ENCODE peak calls at places on chromosomes 3 and 15, in four cellular contexts. One of them, this sample, is unnamed.

GRCh38 chr15:70271422-70272088 is 173.8 kb upstream of the TLE3 start:
- DNase-seq in IMR-90: peak
- DNase-seq in H1: no peak
- DNase-seq in mesendoderm: peak
- DNase-seq in this sample: no peak

GRCh38 chr3:64902991-64903390 is 215.2 kb upstream of the ADAMTS9 start:
- DNase-seq in mesendoderm: no peak
- DNase-seq in H1: no peak
- DNase-seq in IMR-90: peak
- DNase-seq in this sample: no peak

GRCh38 chr15:39171944-39172368 is 408.9 kb upstream of the THBS1 start:
- DNase-seq in IMR-90: peak
- DNase-seq in H1: peak
- DNase-seq in mesendoderm: peak
- DNase-seq in this sample: peak

GRCh38 chr3:28139967-28140634 is 101.3 kb upstream of the CMC1 start:
- DNase-seq in mesendoderm: no peak
- DNase-seq in IMR-90: no peak
- DNase-seq in H1: no peak
- DNase-seq in this sample: no peak

GRCh38 chr15:66672867-66673266 is 29.2 kb upstream of the SMAD6 start:
- DNase-seq in H1: no peak
- DNase-seq in mesendoderm: no peak
- DNase-seq in IMR-90: no peak
- DNase-seq in this sample: no peak

GRCh38 chr3:14301558-14301957 is 100.8 kb upstream of the SLC6A6 start:
- DNase-seq in mesendoderm: no peak
- DNase-seq in IMR-90: peak
- DNase-seq in H1: no peak
- DNase-seq in this sample: no peak

GRCh38 chr3:126100216-126100615 is 16.3 kb upstream of the SLC41A3 start:
- DNase-seq in IMR-90: no peak
- DNase-seq in mesendoderm: no peak
- DNase-seq in H1: no peak
- DNase-seq in this sample: no peak

GRCh38 chr3:155744626-155745324 is at the start of gene PLCH1:
- DNase-seq in H1: peak
- DNase-seq in mesendoderm: peak
- DNase-seq in IMR-90: peak
- DNase-seq in this sample: peak

GRCh38 chr3:50390523-50391177 is 31.3 kb upstream of the TMEM115 start:
- DNase-seq in mesendoderm: no peak
- DNase-seq in IMR-90: no peak
- DNase-seq in H1: no peak
- DNase-seq in this sample: no peak

GRCh38 chr3:69422751-69423150 is 36.9 kb upstream of the FRMD4B start:
- DNase-seq in mesendoderm: no peak
- DNase-seq in IMR-90: peak
- DNase-seq in H1: no peak
- DNase-seq in this sample: no peak

GRCh38 chr3:45950686-45951600 is 7.7 kb downstream of the CXCR6 start:
- DNase-seq in IMR-90: no peak
- DNase-seq in H1: no peak
- DNase-seq in mesendoderm: no peak
- DNase-seq in this sample: no peak

GRCh38 chr3:196563721-196564225 is 4.6 kb downstream of the WDR53 start:
- DNase-seq in mesendoderm: no peak
- DNase-seq in H1: no peak
- DNase-seq in IMR-90: peak
- DNase-seq in this sample: no peak

GRCh38 chr15:27967541-27967940 is 131.6 kb downstream of the OCA2 start:
- DNase-seq in mesendoderm: no peak
- DNase-seq in H1: peak
- DNase-seq in IMR-90: no peak
- DNase-seq in this sample: no peak

GRCh38 chr15:74382004-74382816 is 14.8 kb upstream of the CYP11A1 start:
- DNase-seq in H1: peak
- DNase-seq in mesendoderm: peak
- DNase-seq in IMR-90: peak
- DNase-seq in this sample: peak

GRCh38 chr3:161171113-161171512 is 50.0 kb upstream of the NMD3 start:
- DNase-seq in IMR-90: peak
- DNase-seq in mesendoderm: peak
- DNase-seq in H1: no peak
- DNase-seq in this sample: no peak

GRCh38 chr3:104687362-104687761 is 679.3 kb upstream of the ALCAM start:
- DNase-seq in H1: no peak
- DNase-seq in IMR-90: no peak
- DNase-seq in mesendoderm: no peak
- DNase-seq in this sample: no peak

GRCh38 chr3:85321892-85322291 is 363.1 kb downstream of the CADM2 start:
- DNase-seq in IMR-90: no peak
- DNase-seq in mesendoderm: no peak
- DNase-seq in H1: no peak
- DNase-seq in this sample: no peak

GRCh38 chr15:60871152-60871551 is 357.9 kb downstream of the RORA start:
- DNase-seq in mesendoderm: no peak
- DNase-seq in H1: no peak
- DNase-seq in IMR-90: no peak
- DNase-seq in this sample: no peak

GRCh38 chr3:116129187-116129945 is 315.9 kb downstream of the LSAMP start:
- DNase-seq in H1: no peak
- DNase-seq in IMR-90: no peak
- DNase-seq in mesendoderm: no peak
- DNase-seq in this sample: no peak

GRCh38 chr15:41650806-41651205 is 9.4 kb upstream of the MGA start:
- DNase-seq in H1: no peak
- DNase-seq in IMR-90: no peak
- DNase-seq in mesendoderm: no peak
- DNase-seq in this sample: no peak

GRCh38 chr3:183220828-183221227 is 32.2 kb upstream of the B3GNT5 start:
- DNase-seq in mesendoderm: no peak
- DNase-seq in H1: no peak
- DNase-seq in IMR-90: no peak
- DNase-seq in this sample: no peak

GRCh38 chr3:100044369-100044768 is 69.9 kb downstream of the FILIP1L start:
- DNase-seq in mesendoderm: no peak
- DNase-seq in IMR-90: no peak
- DNase-seq in H1: no peak
- DNase-seq in this sample: no peak

GRCh38 chr3:126847061-126847460 is 135.9 kb upstream of the PLXNA1 start:
- DNase-seq in mesendoderm: peak
- DNase-seq in IMR-90: no peak
- DNase-seq in H1: peak
- DNase-seq in this sample: no peak

DNA sequence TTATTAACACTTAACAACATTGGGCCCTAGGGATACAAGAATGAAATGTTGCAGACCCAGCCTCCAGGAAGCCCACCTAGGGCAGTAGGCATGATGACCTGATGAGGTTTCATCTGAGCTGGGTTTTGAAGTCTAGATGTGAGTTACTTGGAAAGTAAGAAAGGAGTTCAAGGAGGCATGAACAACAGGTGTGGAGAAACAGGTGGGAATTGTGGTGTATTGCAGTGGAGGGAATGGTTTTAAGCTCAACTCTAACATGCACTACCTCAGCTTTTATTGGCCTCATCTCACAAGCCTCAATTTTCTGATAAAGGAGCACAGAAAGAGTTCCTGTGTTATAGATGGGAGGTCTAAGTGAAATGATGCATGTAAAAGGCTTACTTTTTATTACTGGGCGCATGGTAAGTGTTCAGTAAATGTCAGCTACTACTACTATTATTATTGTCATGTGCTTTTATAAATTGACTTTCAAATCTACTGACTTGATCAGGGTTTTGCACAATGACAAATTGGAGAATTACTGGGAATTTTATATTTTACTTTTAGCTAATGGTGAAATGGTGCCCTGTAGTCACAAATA is 19.3 kb downstream of the SCAANT1 start:
- DNase-seq in mesendoderm: no peak
- DNase-seq in IMR-90: no peak
- DNase-seq in H1: no peak
- DNase-seq in this sample: no peak
- H3K56ac ChIP-seq in mesendoderm: no peak
- H3K56ac ChIP-seq in IMR-90: no peak
- H3K56ac ChIP-seq in H1: no peak
- H3K56ac ChIP-seq in this sample: no peak

GRCh38 chr3:15315003-15315402 is 17.4 kb downstream of the SH3BP5 start:
- DNase-seq in mesendoderm: no peak
- DNase-seq in H1: no peak
- DNase-seq in IMR-90: no peak
- DNase-seq in this sample: no peak

GRCh38 chr3:15317164-15317477 is 15.3 kb downstream of the SH3BP5 start:
- DNase-seq in H1: no peak
- DNase-seq in IMR-90: peak
- DNase-seq in mesendoderm: peak
- DNase-seq in this sample: no peak

GRCh38 chr3:15312550-15312949 is 19.8 kb downstream of the SH3BP5 start:
- DNase-seq in IMR-90: no peak
- DNase-seq in H1: no peak
- DNase-seq in mesendoderm: no peak
- DNase-seq in this sample: no peak

GRCh38 chr3:15313461-15313860 is 18.9 kb downstream of the SH3BP5 start:
- DNase-seq in IMR-90: no peak
- DNase-seq in mesendoderm: no peak
- DNase-seq in H1: no peak
- DNase-seq in this sample: no peak

DNA sequence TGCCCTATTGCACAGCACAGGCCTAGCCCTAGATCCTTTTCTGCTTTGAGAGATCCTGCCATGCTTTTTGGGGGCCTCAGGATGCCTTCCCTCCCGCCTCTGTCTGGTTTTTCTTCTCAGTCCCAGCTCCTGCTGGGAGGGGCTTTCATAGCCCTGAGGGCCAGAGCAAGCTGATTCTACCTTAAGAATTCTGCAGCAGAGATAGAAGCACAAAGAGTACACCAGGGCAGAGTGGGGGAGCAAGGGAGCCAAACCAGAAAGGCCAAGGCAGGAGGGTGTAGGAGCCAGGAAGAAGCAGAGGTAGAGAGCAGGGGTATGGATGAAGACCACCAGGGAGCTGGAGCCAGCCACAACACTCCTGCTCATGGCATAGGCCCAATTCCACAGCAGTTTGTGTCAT is 18.1 kb downstream of the SH3BP5 start:
- DNase-seq in H1: no peak
- DNase-seq in mesendoderm: no peak
- DNase-seq in IMR-90: no peak
- DNase-seq in this sample: no peak
- H2BK5ac ChIP-seq in H1: no peak
- H2BK5ac ChIP-seq in mesendoderm: no peak
- H2BK5ac ChIP-seq in IMR-90: no peak
- H2BK5ac ChIP-seq in this sample: no peak

GRCh38 chr15:92106691-92107090 is 253.2 kb downstream of the SLCO3A1 start:
- DNase-seq in IMR-90: no peak
- DNase-seq in H1: no peak
- DNase-seq in mesendoderm: no peak
- DNase-seq in this sample: no peak

GRCh38 chr15:92104069-92104468 is 250.6 kb downstream of the SLCO3A1 start:
- DNase-seq in IMR-90: no peak
- DNase-seq in H1: no peak
- DNase-seq in mesendoderm: peak
- DNase-seq in this sample: no peak

GRCh38 chr15:92109485-92109884 is 256.0 kb downstream of the SLCO3A1 start:
- DNase-seq in IMR-90: no peak
- DNase-seq in mesendoderm: no peak
- DNase-seq in H1: no peak
- DNase-seq in this sample: no peak

GRCh38 chr15:92101706-92102434 is 248.4 kb downstream of the SLCO3A1 start:
- DNase-seq in H1: no peak
- DNase-seq in mesendoderm: no peak
- DNase-seq in IMR-90: no peak
- DNase-seq in this sample: no peak

DNA sequence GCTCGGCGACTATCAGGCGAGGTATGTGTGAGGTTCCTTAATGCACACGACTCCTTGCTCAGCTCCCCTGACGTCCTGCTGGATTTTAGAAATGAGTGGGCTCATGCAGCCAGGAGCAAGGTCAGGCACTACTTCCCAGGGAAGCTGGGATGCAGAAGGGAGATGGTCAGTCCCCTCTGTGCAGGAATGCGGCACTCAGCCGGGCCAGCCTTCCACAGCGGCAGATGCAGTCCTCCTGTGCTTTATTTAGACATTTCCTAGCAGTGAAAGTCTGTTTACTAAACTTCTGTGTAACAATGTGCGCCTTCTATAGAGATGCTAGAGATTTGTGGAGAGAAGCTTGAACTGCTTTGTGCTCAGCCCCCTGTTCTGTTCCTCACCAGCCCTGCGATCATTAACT is 252.1 kb downstream of the SLCO3A1 start:
- DNase-seq in mesendoderm: no peak
- DNase-seq in IMR-90: no peak
- DNase-seq in H1: no peak
- DNase-seq in this sample: no peak
- H3K18ac ChIP-seq in mesendoderm: no peak
- H3K18ac ChIP-seq in IMR-90: no peak
- H3K18ac ChIP-seq in H1: no peak
- H3K18ac ChIP-seq in this sample: no peak

GRCh38 chr15:83928392-83928734 is 274.4 kb downstream of the ADAMTSL3 start:
- DNase-seq in mesendoderm: no peak
- DNase-seq in H1: no peak
- DNase-seq in IMR-90: no peak
- DNase-seq in this sample: no peak

GRCh38 chr15:83926116-83926515 is 272.2 kb downstream of the ADAMTSL3 start:
- DNase-seq in mesendoderm: no peak
- DNase-seq in IMR-90: peak
- DNase-seq in H1: no peak
- DNase-seq in this sample: no peak

GRCh38 chr15:83928878-83929418 is 275.0 kb downstream of the ADAMTSL3 start:
- DNase-seq in IMR-90: no peak
- DNase-seq in H1: no peak
- DNase-seq in mesendoderm: no peak
- DNase-seq in this sample: no peak

GRCh38 chr15:83929619-83930018 is 275.7 kb downstream of the ADAMTSL3 start:
- DNase-seq in H1: no peak
- DNase-seq in mesendoderm: no peak
- DNase-seq in IMR-90: no peak
- DNase-seq in this sample: no peak

DNA sequence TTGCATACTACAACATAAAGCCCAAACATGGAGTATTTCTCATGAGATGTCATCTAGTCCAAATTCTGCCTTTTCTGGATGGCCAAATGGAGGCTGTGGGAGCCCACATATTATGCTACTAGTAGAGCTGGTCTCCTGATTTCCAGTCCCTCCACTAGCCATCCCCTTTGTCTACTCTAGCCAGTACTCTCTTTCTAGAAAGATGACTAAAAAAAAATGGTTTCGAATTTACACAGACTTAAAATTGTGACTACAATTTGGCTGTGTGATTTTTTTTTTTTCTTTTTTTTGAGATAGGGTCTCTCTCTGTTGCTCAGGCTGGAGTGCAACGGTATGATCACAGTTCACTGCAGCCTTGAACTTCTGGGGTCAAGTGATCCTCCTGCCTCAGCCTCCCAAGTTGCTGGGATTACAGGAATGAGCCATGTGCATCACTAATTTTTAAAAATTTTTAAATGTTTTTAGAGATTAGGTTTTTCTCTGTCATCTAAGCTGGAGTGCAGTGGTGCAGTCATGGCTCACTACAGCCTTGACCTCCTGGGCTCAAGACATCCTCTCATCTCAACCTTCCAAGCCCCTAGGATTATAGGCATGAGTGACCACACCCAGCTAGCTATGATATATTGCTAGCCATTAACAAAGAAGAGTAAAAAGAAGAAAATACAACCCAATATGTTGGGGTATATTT is 273.9 kb downstream of the ADAMTSL3 start:
- DNase-seq in H1: no peak
- DNase-seq in IMR-90: no peak
- DNase-seq in mesendoderm: no peak
- DNase-seq in this sample: no peak
- H3K56ac ChIP-seq in H1: no peak
- H3K56ac ChIP-seq in IMR-90: no peak
- H3K56ac ChIP-seq in mesendoderm: no peak
- H3K56ac ChIP-seq in this sample: no peak